ENCODE peak calls at places on chromosomes 16 and 17, in four cellular contexts. L, H, Q and G are unnamed samples. For H3K9me3, the result is how much of the 10 kb centered on the place peaks cover.

GRCh38 chr16:3542601-3543373 is 34.4 kb downstream of the NLRC3 start:
- DNase-seq in L (no peak), H (no peak), Q (no peak), G (no peak)

GRCh38 chr16:79993810-79994209 is 393.3 kb upstream of the MAF start:
- DNase-seq in L (no peak), H (no peak), Q (no peak), G (no peak)

GRCh38 chr17:75231071-75231470 is 25.6 kb downstream of the NUP85 start:
- DNase-seq in L (no peak), H (no peak), Q (no peak), G (no peak)

GRCh38 chr17:16304832-16305231 is 48.4 kb downstream of the CENPV start:
- DNase-seq in L (no peak), H (peak), Q (no peak), G (peak)

GRCh38 chr16:68000024-68000423 is 740 bp upstream of the DPEP2 start:
- DNase-seq in L (no peak), H (peak), Q (no peak), G (no peak)

GRCh38 chr16:86378831-86379504 is 131.4 kb upstream of the FOXF1 start:
- DNase-seq in L (no peak), H (no peak), Q (no peak), G (no peak)

GRCh38 chr17:75877752-75878173 is 618 bp downstream of the TRIM47 start:
- DNase-seq in L (no peak), H (peak), Q (peak), G (peak)

GRCh38 chr16:71484006-71484893 is 4.9 kb downstream of the ZNF19 start:
- DNase-seq in L (peak), H (peak), Q (peak), G (peak)

GRCh38 chr17:63587770-63588169 is 12.9 kb upstream of the TACO1 start:
- DNase-seq in L (no peak), H (no peak), Q (no peak), G (peak)

GRCh38 chr16:59586331-59586730 is 852.2 kb upstream of the GOT2 start:
- DNase-seq in L (no peak), H (no peak), Q (no peak), G (no peak)

GRCh38 chr17:19876524-19877161 is 8.9 kb upstream of the ULK2 start:
- DNase-seq in L (no peak), H (no peak), Q (no peak), G (no peak)

GRCh38 chr16:21166561-21166961 is 8.1 kb downstream of the LDAF1 start:
- DNase-seq in L (no peak), H (no peak), Q (no peak), G (peak)

GRCh38 chr16:4172070-4172469 is 55.8 kb upstream of the ADCY9 start:
- DNase-seq in L (no peak), H (no peak), Q (no peak), G (no peak)

GRCh38 chr16:86354641-86355040 is 155.7 kb upstream of the FOXF1 start:
- DNase-seq in L (no peak), H (no peak), Q (no peak), G (no peak)

DNA sequence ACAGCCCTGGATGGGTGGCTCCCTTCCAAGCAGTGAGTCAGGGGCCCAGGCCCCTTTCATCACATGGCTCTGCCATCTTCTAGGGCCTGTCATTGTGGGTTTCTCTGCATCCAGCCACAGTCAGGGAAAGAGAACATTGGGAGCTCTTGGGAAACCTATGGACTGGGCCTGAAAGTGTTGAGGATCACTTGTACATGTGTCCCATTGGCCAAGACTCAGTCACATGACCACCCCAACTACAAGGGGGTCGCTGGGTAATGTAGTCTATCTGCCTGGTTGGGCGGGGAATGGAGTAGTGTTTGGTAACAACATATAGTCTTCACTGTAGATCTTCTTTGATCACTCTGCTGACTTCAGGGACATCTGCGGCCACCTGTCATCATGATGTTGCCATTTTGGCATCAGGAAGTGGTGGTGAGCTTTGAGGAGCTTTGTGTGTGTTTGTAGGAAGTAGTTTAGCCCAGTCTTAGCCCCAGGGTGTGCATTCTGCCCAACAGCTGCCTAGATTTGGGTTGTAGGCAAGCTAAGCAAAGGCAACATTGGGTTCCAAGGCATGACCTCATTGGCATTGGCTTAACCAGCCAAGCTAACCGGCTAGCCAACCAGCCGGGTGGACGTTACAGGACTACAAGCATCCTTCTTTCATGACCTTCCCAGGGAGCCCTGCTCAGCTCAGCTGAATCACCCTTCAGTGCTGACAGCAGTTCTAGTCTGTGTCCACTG is 178.3 kb downstream of the NTN1 start:
- DNase-seq in L (no peak), H (no peak), Q (no peak), G (no peak)
- TF ChIP-seq EZH2phosphoT487 in L (no peak), H (no peak), Q (no peak), G (no peak)

GRCh38 chr17:39927928-39928867 is 666 bp downstream of the LRRC3C start:
- DNase-seq in L (no peak), H (no peak), Q (peak), G (no peak)
- H2AFZ ChIP-seq in L (peak), H (peak), Q (peak), G (peak)

DNA sequence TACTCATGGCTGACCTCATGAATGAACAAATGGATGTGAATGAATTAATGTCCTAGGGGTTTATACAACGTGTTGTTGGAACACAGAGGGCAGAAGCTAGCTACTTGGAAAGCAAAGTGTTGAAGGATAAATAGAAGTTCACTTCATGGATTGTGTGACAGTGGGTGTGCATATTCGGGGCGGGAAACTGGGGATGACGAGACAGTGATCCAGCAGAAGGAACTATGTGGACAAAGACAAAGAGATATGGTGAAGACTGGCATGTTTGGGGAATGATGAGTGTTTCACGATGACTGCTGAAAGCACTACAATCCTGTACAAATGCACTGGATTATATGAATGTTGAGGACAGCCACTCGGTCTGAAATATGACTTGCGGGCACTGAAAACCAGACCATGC is 250.5 kb upstream of the C16orf82 start:
- DNase-seq in L (no peak), H (no peak), Q (no peak), G (no peak)
- H3K9me3 ChIP-seq in L (under half), H (under half), Q (under half), G (under half)

GRCh38 chr16:424033-424622 is 1.3 kb upstream of the RAB11FIP3 start:
- DNase-seq in L (no peak), H (no peak), Q (no peak), G (peak)

GRCh38 chr16:424623-425081 is 797 bp upstream of the RAB11FIP3 start:
- DNase-seq in L (no peak), H (no peak), Q (no peak), G (peak)

GRCh38 chr16:425740-426114 is 278 bp downstream of the RAB11FIP3 start:
- DNase-seq in L (no peak), H (no peak), Q (no peak), G (no peak)

GRCh38 chr16:426115-426905 is 861 bp downstream of the RAB11FIP3 start:
- DNase-seq in L (no peak), H (peak), Q (peak), G (no peak)

DNA sequence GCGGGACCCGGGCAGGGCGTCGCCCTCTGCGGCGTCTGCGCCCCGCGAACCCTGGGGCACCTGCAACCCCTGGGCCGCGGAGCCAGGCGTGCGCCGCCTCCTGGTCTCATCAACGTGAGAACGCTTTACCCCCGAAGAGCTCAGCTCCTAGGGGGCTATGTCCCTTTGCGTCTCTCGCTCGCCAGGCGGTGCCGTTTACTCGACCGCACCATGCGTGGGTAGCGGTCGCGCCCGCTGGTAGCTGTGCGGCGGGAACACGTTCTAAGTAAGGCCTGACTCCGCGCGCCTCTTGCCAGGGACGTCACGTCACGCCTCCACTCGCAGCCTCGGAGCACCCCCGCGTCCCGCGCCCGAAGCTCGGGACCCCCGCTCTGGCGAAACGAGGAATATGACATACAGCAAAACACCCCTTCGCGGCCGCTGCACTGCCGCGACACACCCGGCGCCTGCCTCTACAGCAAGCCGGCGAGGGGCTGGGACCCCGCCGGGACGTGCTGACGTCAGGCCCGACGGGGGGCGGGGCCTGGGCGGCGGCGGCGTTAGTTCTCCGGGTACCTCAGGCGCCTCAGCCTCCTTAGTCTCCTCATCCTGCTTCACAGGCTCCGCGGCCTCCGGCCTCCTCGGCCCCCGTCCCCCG is at the start of gene RAB11FIP3:
- DNase-seq in L (peak), H (peak), Q (peak), G (peak)
- TF ChIP-seq EZH2phosphoT487 in L (no peak), H (no peak), Q (no peak), G (no peak)

GRCh38 chr17:50841949-50842354 is 6.6 kb downstream of the WFIKKN2 start:
- DNase-seq in L (peak), H (peak), Q (peak), G (peak)

GRCh38 chr17:50841277-50841948 is 6.0 kb downstream of the WFIKKN2 start:
- DNase-seq in L (no peak), H (no peak), Q (no peak), G (no peak)

GRCh38 chr17:50843150-50843905 is 7.9 kb downstream of the WFIKKN2 start:
- DNase-seq in L (no peak), H (no peak), Q (no peak), G (no peak)

GRCh38 chr17:50844117-50844700 is 8.8 kb downstream of the WFIKKN2 start:
- DNase-seq in L (no peak), H (no peak), Q (no peak), G (no peak)

GRCh38 chr17:50842506-50843149 is 7.2 kb downstream of the WFIKKN2 start:
- DNase-seq in L (no peak), H (no peak), Q (no peak), G (no peak)
- H2AFZ ChIP-seq in L (no peak), H (no peak), Q (no peak), G (peak)

GRCh38 chr16:35296962-35297653 is 1837.7 kb downstream of the TP53TG3F start:
- DNase-seq in L (no peak), H (no peak), Q (no peak), G (no peak)
- H3K9me3 ChIP-seq in L (under half), H (under half), Q (under half), G (under half)

GRCh38 chr16:84323626-84324025 is 28.9 kb downstream of the WFDC1 start:
- DNase-seq in L (no peak), H (no peak), Q (no peak), G (no peak)

GRCh38 chr16:84322749-84323148 is 28.1 kb downstream of the WFDC1 start:
- DNase-seq in L (no peak), H (no peak), Q (no peak), G (no peak)

GRCh38 chr16:84326545-84326944 is 31.9 kb downstream of the WFDC1 start:
- DNase-seq in L (no peak), H (no peak), Q (no peak), G (no peak)

GRCh38 chr16:84321932-84322331 is 27.3 kb downstream of the WFDC1 start:
- DNase-seq in L (no peak), H (no peak), Q (no peak), G (no peak)

DNA sequence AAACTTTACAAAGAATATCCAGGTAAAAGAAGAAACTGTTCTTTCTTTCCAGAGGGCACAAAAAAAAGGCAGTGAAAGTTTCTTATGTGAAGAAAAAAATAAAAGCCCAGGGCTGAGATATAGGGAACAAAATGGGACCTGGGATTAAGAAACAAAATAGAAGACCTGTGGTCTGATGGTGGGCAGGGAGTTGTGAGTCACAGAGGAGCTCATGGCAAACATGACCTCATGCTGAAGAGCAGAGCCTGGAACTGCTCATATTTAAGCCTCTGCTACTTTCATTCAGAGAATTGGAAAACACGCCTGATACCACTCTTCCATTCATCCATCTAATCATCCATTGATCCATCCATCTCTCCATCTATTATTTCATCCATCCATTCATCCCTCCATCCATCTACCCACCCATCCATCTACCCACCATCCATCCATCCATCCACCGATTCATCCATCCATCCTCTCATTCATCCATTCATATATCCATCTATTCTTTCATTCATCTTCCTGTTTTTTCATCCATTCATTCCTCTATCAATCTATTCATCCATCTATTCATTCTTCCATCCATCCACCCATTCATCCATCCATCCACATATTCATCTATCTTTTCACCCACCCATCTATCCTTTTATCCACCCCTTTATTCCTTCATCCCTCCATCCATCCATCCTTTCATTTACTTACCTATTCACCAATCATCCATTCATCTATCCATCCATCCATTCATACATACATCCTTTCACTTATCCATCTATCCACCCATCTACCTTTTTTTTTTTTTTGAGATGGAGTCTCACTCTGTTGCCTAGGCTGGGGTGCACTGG is 30.0 kb downstream of the WFDC1 start:
- DNase-seq in L (no peak), H (no peak), Q (no peak), G (no peak)
- TF ChIP-seq EZH2phosphoT487 in L (no peak), H (no peak), Q (no peak), G (no peak)

GRCh38 chr16:29863669-29863984 is 601 bp upstream of the CDIPT start:
- DNase-seq in L (no peak), H (no peak), Q (no peak), G (no peak)
- H2AFZ ChIP-seq in L (no peak), H (peak), Q (peak), G (peak)

DNA sequence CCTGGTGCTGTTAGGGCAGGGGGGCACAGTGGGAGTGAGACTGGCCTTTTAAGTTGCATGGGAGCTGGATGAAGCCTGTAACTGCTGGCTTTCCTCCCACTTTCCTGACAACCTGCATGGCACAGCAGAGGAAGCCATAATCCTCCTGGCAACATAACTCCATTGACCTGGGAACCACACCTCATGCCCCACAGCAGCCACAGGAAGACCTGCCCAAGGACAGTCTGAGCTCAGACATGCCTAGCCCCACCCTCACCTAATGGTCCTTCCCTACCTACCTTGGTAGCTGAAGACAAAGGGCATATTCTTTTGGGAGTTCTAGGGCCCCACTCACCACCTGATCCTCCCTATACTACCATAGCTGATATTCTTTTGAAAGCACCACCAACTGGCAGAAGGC is 482.2 kb upstream of the TOM1L1 start:
- DNase-seq in L (no peak), H (no peak), Q (no peak), G (no peak)
- H3K9me3 ChIP-seq in L (under half), H (under half), Q (under half), G (under half)